ENCODE peak calls at places on chromosomes 7 and 10, in four cellular contexts. E, U, Z and Q are unnamed samples. For H3K9me3, the result is how much of the 10 kb centered on the place peaks cover.

GRCh38 chr7:127876393-127876792 is 154.8 kb downstream of the LRRC4 start:
- DNase-seq in E (no peak), U (peak), Z (no peak), Q (no peak)

GRCh38 chr7:144649120-144649519 is 186.7 kb downstream of the TPK1 start:
- DNase-seq in E (no peak), U (no peak), Z (no peak), Q (no peak)

GRCh38 chr7:135168001-135168400 is 2.5 kb downstream of the CYREN start:
- DNase-seq in E (no peak), U (peak), Z (no peak), Q (no peak)

GRCh38 chr7:151847136-151847535 is 29.8 kb downstream of the PRKAG2 start:
- DNase-seq in E (no peak), U (no peak), Z (no peak), Q (no peak)

GRCh38 chr7:69756235-69756634 is 158.0 kb downstream of the AUTS2 start:
- DNase-seq in E (no peak), U (peak), Z (no peak), Q (no peak)

GRCh38 chr7:101998904-101999236 is 181.4 kb downstream of the CUX1 start:
- DNase-seq in E (no peak), U (no peak), Z (no peak), Q (no peak)

GRCh38 chr7:15376601-15377000 is 185.2 kb downstream of the AGMO start:
- DNase-seq in E (no peak), U (no peak), Z (no peak), Q (no peak)

GRCh38 chr7:104914427-104914826 is 99.6 kb upstream of the KMT2E start:
- DNase-seq in E (no peak), U (no peak), Z (no peak), Q (no peak)

GRCh38 chr7:128010392-128011078 is 20.7 kb downstream of the LRRC4 start:
- DNase-seq in E (no peak), U (peak), Z (no peak), Q (no peak)

GRCh38 chr7:44278451-44279161 is 46.8 kb downstream of the CAMK2B start:
- DNase-seq in E (no peak), U (peak), Z (no peak), Q (peak)

GRCh38 chr7:44729949-44730590 is 18.6 kb upstream of the ZMIZ2 start:
- DNase-seq in E (no peak), U (no peak), Z (no peak), Q (no peak)

GRCh38 chr10:64385355-64385754 is 864.2 kb downstream of the REEP3 start:
- DNase-seq in E (no peak), U (no peak), Z (no peak), Q (no peak)

GRCh38 chr10:23158370-23158769 is 33.7 kb upstream of the PTF1A start:
- DNase-seq in E (no peak), U (peak), Z (peak), Q (peak)

GRCh38 chr10:43258032-43258921 is 8.6 kb downstream of the RASGEF1A start:
- DNase-seq in E (no peak), U (no peak), Z (no peak), Q (no peak)

GRCh38 chr7:69402696-69403095 is 195.6 kb upstream of the AUTS2 start:
- DNase-seq in E (no peak), U (no peak), Z (peak), Q (peak)

GRCh38 chr10:47379901-47380300 is 4.2 kb downstream of the ZNF488 start:
- DNase-seq in E (no peak), U (no peak), Z (no peak), Q (no peak)

GRCh38 chr10:49486738-49487137 is 52.2 kb downstream of the ERCC6 start:
- DNase-seq in E (no peak), U (no peak), Z (no peak), Q (no peak)

GRCh38 chr10:19775286-19775685 is 40.9 kb upstream of the PLXDC2 start:
- DNase-seq in E (no peak), U (no peak), Z (no peak), Q (no peak)

GRCh38 chr7:8719102-8719501 is 285.7 kb downstream of the NXPH1 start:
- DNase-seq in E (no peak), U (no peak), Z (no peak), Q (peak)

GRCh38 chr10:33009244-33010131 is 51.5 kb upstream of the ITGB1 start:
- DNase-seq in E (no peak), U (no peak), Z (no peak), Q (no peak)

GRCh38 chr10:78316451-78316931 is 282.8 kb downstream of the RPS24 start:
- DNase-seq in E (no peak), U (peak), Z (no peak), Q (no peak)

GRCh38 chr7:117446220-117446815 is 19.0 kb upstream of the ASZ1 start:
- DNase-seq in E (no peak), U (no peak), Z (no peak), Q (no peak)

GRCh38 chr7:45682358-45682735 is 108.2 kb downstream of the ADCY1 start:
- DNase-seq in E (no peak), U (no peak), Z (no peak), Q (no peak)

GRCh38 chr10:70296406-70296899 is 12.6 kb upstream of the NPFFR1 start:
- DNase-seq in E (no peak), U (peak), Z (peak), Q (no peak)

GRCh38 chr10:121077331-121077730 is 226.2 kb downstream of the WDR11 start:
- DNase-seq in E (no peak), U (peak), Z (no peak), Q (no peak)

GRCh38 chr7:30797294-30798040 is 26.2 kb downstream of the MINDY4 start:
- DNase-seq in E (no peak), U (no peak), Z (no peak), Q (no peak)

GRCh38 chr7:3712841-3713240 is 411.8 kb downstream of the SDK1 start:
- DNase-seq in E (no peak), U (no peak), Z (no peak), Q (no peak)

GRCh38 chr7:95730493-95731280 is 41.7 kb upstream of the DYNC1I1 start:
- DNase-seq in E (no peak), U (no peak), Z (no peak), Q (no peak)

GRCh38 chr10:62083868-62084267 is 182.4 kb downstream of the ARID5B start:
- DNase-seq in E (no peak), U (peak), Z (peak), Q (no peak)

GRCh38 chr10:70970830-70971229 is 82.5 kb upstream of the PCBD1 start:
- DNase-seq in E (no peak), U (no peak), Z (peak), Q (no peak)

GRCh38 chr10:93376372-93377296 is 105.5 kb downstream of the MYOF start:
- DNase-seq in E (no peak), U (peak), Z (peak), Q (peak)

GRCh38 chr7:111953611-111954010 is 252.6 kb downstream of the DOCK4 start:
- DNase-seq in E (no peak), U (peak), Z (peak), Q (no peak)

DNA sequence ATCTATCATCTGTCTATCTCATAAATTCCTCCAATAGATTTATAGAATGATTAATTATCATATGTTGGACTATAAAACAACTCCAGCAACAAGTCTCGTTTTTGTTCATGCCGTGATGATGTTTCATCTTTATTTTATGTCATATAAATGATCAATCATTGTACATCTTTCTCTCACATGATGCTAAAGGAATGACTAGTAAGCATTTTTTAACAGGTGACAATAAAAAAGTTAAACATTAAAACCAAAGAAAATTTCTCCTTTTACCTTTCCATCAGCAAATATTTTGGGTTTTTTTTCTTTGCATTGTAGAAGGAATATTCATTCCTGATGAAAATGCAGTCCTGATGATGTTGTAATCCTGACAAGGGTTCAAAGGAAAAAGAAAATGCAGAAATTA is 41.4 kb downstream of the AKR1C3 start:
- DNase-seq in E (no peak), U (no peak), Z (no peak), Q (no peak)
- H3K9me3 ChIP-seq in E (under half), U (under half), Z (under half), Q (under half)

GRCh38 chr7:2635810-2636701 is 4.3 kb downstream of the TTYH3 start:
- DNase-seq in E (no peak), U (no peak), Z (no peak), Q (no peak)

GRCh38 chr7:2635148-2635668 is 3.4 kb downstream of the TTYH3 start:
- DNase-seq in E (no peak), U (peak), Z (no peak), Q (no peak)

GRCh38 chr7:2632717-2633537 is 1.1 kb downstream of the TTYH3 start:
- DNase-seq in E (no peak), U (peak), Z (peak), Q (peak)

GRCh38 chr7:2633538-2634264 is 1.9 kb downstream of the TTYH3 start:
- DNase-seq in E (no peak), U (peak), Z (peak), Q (no peak)

DNA sequence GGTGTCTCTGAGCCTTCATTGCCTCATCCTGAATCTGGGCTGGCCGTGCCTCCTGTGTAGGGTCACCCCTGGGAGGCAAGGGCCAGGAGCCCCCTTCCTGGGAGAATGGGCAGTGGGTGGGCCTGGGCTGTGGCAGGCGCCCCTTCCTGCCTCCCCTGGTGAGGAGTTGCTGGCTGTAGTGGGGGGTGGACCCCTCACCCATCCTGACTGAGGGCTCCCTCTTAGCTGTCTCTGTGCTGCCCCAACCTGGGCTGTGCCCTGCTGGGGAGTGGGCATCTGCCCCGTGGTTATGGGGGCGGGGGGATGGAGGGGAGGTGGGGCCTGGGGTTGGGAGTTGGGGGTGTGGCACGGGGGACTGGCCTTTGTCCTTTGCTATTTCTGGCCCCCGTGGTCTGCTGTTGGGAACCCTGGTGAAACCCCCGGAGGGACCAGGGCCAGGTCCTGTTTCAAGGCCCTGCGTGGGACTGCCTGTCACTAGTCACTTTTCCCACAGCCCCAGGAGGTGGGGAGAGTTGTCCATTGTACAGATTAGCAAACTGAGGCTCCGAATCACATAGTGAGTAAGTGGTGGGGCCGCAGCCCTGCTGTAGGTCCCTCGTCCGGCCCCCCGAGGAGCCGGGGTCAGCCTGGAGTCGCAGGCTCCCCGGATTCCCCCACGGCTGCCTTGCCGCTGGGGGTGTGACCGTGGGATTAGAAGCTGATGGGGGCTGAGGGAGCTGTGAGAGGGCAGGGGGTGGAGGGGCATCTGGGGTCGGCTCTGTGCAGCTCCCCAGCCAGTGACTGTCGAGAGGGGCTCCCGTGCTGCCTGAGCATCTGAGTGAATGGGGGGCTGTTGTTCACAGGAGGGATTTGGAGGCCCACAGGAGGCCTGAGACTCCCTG is 2.7 kb downstream of the TTYH3 start:
- DNase-seq in E (no peak), U (no peak), Z (no peak), Q (no peak)
- H3K4me3 ChIP-seq in E (peak), U (peak), Z (peak), Q (no peak)

GRCh38 chr10:74384615-74385213 is 233.7 kb downstream of the ADK start:
- DNase-seq in E (no peak), U (no peak), Z (no peak), Q (no peak)

GRCh38 chr10:74383617-74384016 is 232.6 kb downstream of the ADK start:
- DNase-seq in E (no peak), U (no peak), Z (no peak), Q (no peak)

GRCh38 chr10:74381291-74381885 is 230.4 kb downstream of the ADK start:
- DNase-seq in E (no peak), U (no peak), Z (no peak), Q (no peak)

GRCh38 chr10:74380780-74381179 is 229.8 kb downstream of the ADK start:
- DNase-seq in E (no peak), U (no peak), Z (no peak), Q (no peak)

GRCh38 chr10:74382643-74383042 is 231.6 kb downstream of the ADK start:
- DNase-seq in E (no peak), U (peak), Z (no peak), Q (no peak)
- H3K9me3 ChIP-seq in E (under half), U (under half), Z (under half), Q (under half)

GRCh38 chr10:132397036-132397541 is at the start of gene PWWP2B:
- DNase-seq in E (no peak), U (peak), Z (no peak), Q (no peak)

GRCh38 chr10:132397671-132398565 is 918 bp downstream of the PWWP2B start:
- DNase-seq in E (no peak), U (peak), Z (peak), Q (peak)

GRCh38 chr10:132400041-132400546 is 3.1 kb downstream of the PWWP2B start:
- DNase-seq in E (no peak), U (no peak), Z (no peak), Q (no peak)

GRCh38 chr10:132399117-132400035 is 2.4 kb downstream of the PWWP2B start:
- DNase-seq in E (no peak), U (no peak), Z (no peak), Q (no peak)

DNA sequence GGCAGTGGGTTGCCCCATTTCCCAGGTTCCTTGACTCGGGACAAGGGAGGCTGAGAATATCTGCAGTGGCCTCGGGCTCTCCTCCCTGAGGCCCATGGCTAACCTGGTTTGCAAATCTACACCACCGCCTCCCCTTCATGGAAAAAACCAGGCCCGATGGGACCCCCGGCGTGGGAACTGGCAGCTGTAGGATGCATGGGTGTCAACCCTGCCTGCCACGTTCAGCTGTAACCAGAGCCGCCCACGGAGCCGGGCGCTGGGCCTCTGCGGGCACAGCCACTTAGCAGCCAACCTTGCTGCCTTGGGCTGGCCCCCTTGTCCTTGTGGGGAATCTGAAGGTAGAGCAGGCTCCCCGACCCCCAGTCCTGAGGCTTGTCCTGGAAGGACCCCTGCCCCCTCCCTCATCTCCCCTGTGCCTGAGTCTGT is 1.6 kb downstream of the PWWP2B start:
- DNase-seq in E (no peak), U (no peak), Z (no peak), Q (no peak)
- H3K4me3 ChIP-seq in E (peak), U (no peak), Z (peak), Q (no peak)

DNA sequence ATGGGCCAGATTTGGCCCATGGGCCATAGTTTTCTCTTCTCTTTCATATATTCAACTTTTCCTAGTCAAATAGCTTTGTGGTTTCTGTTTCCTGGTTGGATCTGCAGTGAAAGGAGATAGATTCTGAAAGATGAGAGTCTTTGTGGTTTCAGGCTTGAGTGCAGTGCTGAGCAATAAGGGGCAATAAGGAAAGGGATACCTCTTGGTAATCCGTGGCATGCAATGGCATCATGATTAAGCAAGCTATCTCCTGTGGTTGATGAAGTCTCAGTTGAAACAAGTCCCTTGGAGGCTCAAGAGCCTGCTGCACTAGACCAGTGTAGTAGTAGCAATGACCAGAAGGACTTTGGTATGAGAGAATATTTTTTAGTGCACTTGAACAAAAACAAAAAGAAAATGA is 187.7 kb upstream of the CNTNAP2 start:
- DNase-seq in E (no peak), U (no peak), Z (no peak), Q (no peak)
- H3K9me3 ChIP-seq in E (under half), U (under half), Z (under half), Q (under half)

DNA sequence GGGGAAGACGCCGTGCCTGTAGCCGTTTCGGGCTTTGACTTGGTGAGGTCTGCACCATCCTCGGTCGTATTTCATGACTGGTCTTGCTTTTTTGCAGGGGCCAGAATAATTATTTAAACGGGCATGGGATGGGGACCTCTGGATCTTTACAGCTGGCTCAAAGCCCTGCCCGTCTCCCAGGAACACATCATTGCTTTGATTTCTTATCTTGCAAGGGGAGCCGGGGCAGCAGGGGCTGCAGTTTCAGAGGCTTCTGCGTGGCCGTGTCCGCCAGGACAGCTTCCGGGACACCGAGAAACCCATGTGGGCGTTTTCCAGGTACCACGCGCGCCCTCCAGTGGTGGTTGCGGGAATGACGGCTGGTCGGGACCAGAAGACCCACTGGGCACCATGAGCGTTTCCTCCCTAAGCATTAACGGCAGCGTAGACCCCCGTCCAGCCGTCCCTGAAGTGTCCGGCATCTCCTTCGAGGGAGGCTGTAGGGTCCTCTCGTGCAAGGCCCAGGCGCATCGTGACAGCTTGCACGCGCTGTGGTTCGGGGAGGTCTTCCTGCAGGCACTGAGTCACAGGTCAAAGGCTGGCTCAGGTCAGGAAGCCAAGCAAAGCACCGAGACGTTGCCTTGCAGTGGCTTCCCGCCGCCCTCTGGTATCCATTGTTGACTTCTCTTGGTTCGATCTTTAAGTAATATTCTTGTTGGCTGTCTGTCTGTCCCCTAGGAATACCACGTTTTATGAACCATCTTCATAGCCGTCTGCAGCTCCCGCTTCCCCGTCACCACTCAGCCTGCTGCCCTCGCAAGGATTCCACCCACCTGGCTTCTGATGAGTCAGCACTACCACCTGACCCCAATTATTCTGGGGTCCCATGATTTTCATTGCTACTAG is 16.2 kb upstream of the ZFAND2A start:
- DNase-seq in E (peak), U (peak), Z (peak), Q (peak)
- H3K4me3 ChIP-seq in E (peak), U (peak), Z (peak), Q (peak)

GRCh38 chr7:122306320-122307227 is 2.0 kb upstream of the FEZF1 start:
- DNase-seq in E (no peak), U (no peak), Z (no peak), Q (peak)

GRCh38 chr7:122304604-122304975 is at the start of gene FEZF1:
- DNase-seq in E (no peak), U (peak), Z (no peak), Q (peak)

GRCh38 chr7:122307228-122307619 is 2.7 kb upstream of the FEZF1 start:
- DNase-seq in E (no peak), U (no peak), Z (no peak), Q (peak)

GRCh38 chr7:122304996-122305421 is 459 bp upstream of the FEZF1 start:
- DNase-seq in E (no peak), U (peak), Z (no peak), Q (no peak)

GRCh38 chr7:122305475-122306319 is 1.1 kb upstream of the FEZF1 start:
- DNase-seq in E (no peak), U (no peak), Z (peak), Q (peak)
- H3K9me3 ChIP-seq in E (under half), U (under half), Z (under half), Q (under half)